ENCODE peak calls at places on chromosomes 16 and 17, in eight cellular contexts. V is lower lobe of right lung; J is cardiac septum; R is spleen; U is substantia nigra; I is NCI-H1048; G is GM12865; O is effector CD8-positive, alpha-beta T cell. N is an unnamed sample.

GRCh38 chr17:77409282-77410161 is 268.8 kb downstream of the SEC14L1 start:
- DNase-seq in R (no peak), O (no peak), U (no peak), I (no peak), G (no peak), J (no peak), V (peak), N (no peak)

GRCh38 chr16:84179612-84180320 is 7.1 kb downstream of the TAF1C start:
- DNase-seq in O (no peak), I (no peak), G (no peak), U (no peak), V (no peak), R (no peak), J (no peak), N (no peak)

GRCh38 chr17:39769974-39770587 is 32.3 kb downstream of the GRB7 start:
- DNase-seq in I (no peak), V (no peak), R (no peak), G (peak), O (no peak), U (no peak), J (no peak), N (no peak)

GRCh38 chr16:1613240-1613639 is 1.1 kb downstream of the CRAMP1 start:
- DNase-seq in V (no peak), U (no peak), J (no peak), G (no peak), R (no peak), I (no peak), O (no peak), N (no peak)

GRCh38 chr17:10631048-10631700 is 25.9 kb downstream of the MYH3 start:
- DNase-seq in V (no peak), G (peak), R (peak), O (no peak), U (no peak), J (no peak), I (no peak), N (peak)

GRCh38 chr17:48043171-48043570 is 5.0 kb upstream of the NFE2L1 start:
- DNase-seq in U (no peak), J (no peak), V (no peak), R (no peak), G (no peak), I (no peak), O (no peak), N (no peak)

GRCh38 chr16:7013990-7014389 is 318.7 kb upstream of the RBFOX1 start:
- DNase-seq in I (no peak), O (no peak), G (no peak), J (no peak), U (no peak), R (no peak), V (no peak), N (no peak)

GRCh38 chr16:8517280-8517679 is 73.0 kb downstream of the TMEM114 start:
- DNase-seq in U (no peak), I (no peak), O (no peak), V (no peak), G (no peak), R (no peak), J (no peak), N (no peak)

GRCh38 chr17:21303441-21304065 is 19.0 kb downstream of the MAP2K3 start:
- DNase-seq in J (peak), I (no peak), U (no peak), O (no peak), G (no peak), V (peak), R (peak), N (no peak)

GRCh38 chr17:7130626-7131467 is 16.2 kb upstream of the ASGR2 start:
- DNase-seq in G (no peak), U (no peak), I (no peak), O (no peak), R (peak), J (no peak), V (no peak), N (no peak)

GRCh38 chr16:3256146-3256875 is at the start of gene MEFV:
- DNase-seq in G (no peak), U (no peak), R (no peak), J (peak), I (no peak), V (no peak), O (no peak), N (no peak)

GRCh38 chr17:41049110-41049509 is 2.0 kb upstream of the KRTAP2-1 start:
- DNase-seq in G (peak), R (no peak), J (no peak), U (no peak), O (no peak), I (no peak), V (no peak), N (no peak)

GRCh38 chr16:30903596-30903995 is 7.2 kb downstream of the CTF1 start:
- DNase-seq in U (no peak), O (no peak), I (no peak), G (no peak), R (no peak), V (peak), J (no peak), N (no peak)

GRCh38 chr16:46885960-46886763 is 2.0 kb downstream of the GPT2 start:
- DNase-seq in V (no peak), J (no peak), R (no peak), O (no peak), I (no peak), U (no peak), G (no peak), N (no peak)

N was measured in BE2C.